ENCODE peak calls at places on chromosomes 7 and 10, in eight cellular contexts. V is body of pancreas, F is A549, P is stomach, J is lung, R is A673, U is neural crest cell, G is heart right ventricle. H is an unnamed sample.

GRCh38 chr7:23490357-23491131 is 20.3 kb upstream of the IGF2BP3 start:
- DNase-seq in V (peak), F (peak), P (no peak), J (no peak), R (peak), U (no peak), G (peak), H (peak)

GRCh38 chr7:2040201-2040892 is 192.4 kb downstream of the MAD1L1 start:
- DNase-seq in V (no peak), F (no peak), P (no peak), J (no peak), R (no peak), U (no peak), G (no peak), H (no peak)

GRCh38 chr10:23294638-23295247 is 49.9 kb downstream of the C10orf67 start:
- DNase-seq in V (no peak), F (no peak), P (no peak), J (no peak), R (peak), U (no peak), G (no peak), H (no peak)

GRCh38 chr7:125648543-125648942 is 718.9 kb upstream of the POT1 start:
- DNase-seq in V (no peak), F (no peak), P (no peak), J (no peak), R (no peak), U (no peak), G (no peak), H (no peak)

GRCh38 chr7:7773334-7774308 is 55.2 kb upstream of the RPA3 start:
- DNase-seq in V (no peak), F (no peak), P (no peak), J (no peak), R (no peak), U (no peak), G (no peak), H (peak)

GRCh38 chr7:70215491-70215890 is 617.2 kb downstream of the AUTS2 start:
- DNase-seq in V (no peak), F (no peak), P (no peak), J (no peak), R (no peak), U (no peak), G (no peak), H (no peak)

GRCh38 chr7:105014725-105015630 is 973 bp downstream of the KMT2E start:
- DNase-seq in V (peak), F (peak), P (peak), J (peak), R (peak), U (peak), G (no peak), H (peak)

GRCh38 chr10:110959379-110960332 is 40.3 kb downstream of the SHOC2 start:
- DNase-seq in V (no peak), F (no peak), P (no peak), J (no peak), R (no peak), U (no peak), G (no peak), H (no peak)

GRCh38 chr7:56092789-56093531 is at the start of gene PHKG1:
- DNase-seq in V (peak), F (peak), P (peak), J (peak), R (peak), U (no peak), G (peak), H (no peak)

GRCh38 chr7:152894295-152895170 is 135.0 kb downstream of the ACTR3B start:
- DNase-seq in V (peak), F (peak), P (no peak), J (no peak), R (peak), U (peak), G (no peak), H (peak)

GRCh38 chr7:101021703-101022102 is 1.8 kb downstream of the MUC17 start:
- DNase-seq in V (no peak), F (peak), P (no peak), J (no peak), R (no peak), U (no peak), G (no peak), H (no peak)

GRCh38 chr7:8751557-8752231 is 318.3 kb downstream of the NXPH1 start:
- DNase-seq in V (no peak), F (no peak), P (peak), J (no peak), R (no peak), U (no peak), G (no peak), H (no peak)

GRCh38 chr7:38682602-38683001 is 51.4 kb upstream of the AMPH start:
- DNase-seq in V (no peak), F (no peak), P (no peak), J (no peak), R (no peak), U (no peak), G (no peak), H (no peak)

GRCh38 chr10:86267286-86268195 is 99.1 kb downstream of the GRID1 start:
- DNase-seq in V (no peak), F (no peak), P (peak), J (no peak), R (no peak), U (no peak), G (no peak), H (no peak)

GRCh38 chr7:106176414-106177294 is 64.5 kb upstream of the SYPL1 start:
- DNase-seq in V (peak), F (peak), P (peak), J (peak), R (peak), U (peak), G (peak), H (peak)

GRCh38 chr10:5252177-5253037 is 55.8 kb downstream of the AKR1C4 start:
- DNase-seq in V (no peak), F (peak), P (no peak), J (no peak), R (peak), U (no peak), G (no peak), H (no peak)
- TF ChIP-seq CTCF in V (no peak), F (peak), P (no peak), J (no peak), R (no peak), U (no peak), G (no peak), H (no peak)

GRCh38 chr10:84534168-84534567 is 205.8 kb downstream of the CCSER2 start:
- DNase-seq in V (peak), F (no peak), P (no peak), J (no peak), R (no peak), U (no peak), G (no peak), H (no peak)
- TF ChIP-seq CTCF in V (no peak), F (peak), P (no peak), J (no peak), R (peak), U (no peak), G (peak), H (no peak)

DNA sequence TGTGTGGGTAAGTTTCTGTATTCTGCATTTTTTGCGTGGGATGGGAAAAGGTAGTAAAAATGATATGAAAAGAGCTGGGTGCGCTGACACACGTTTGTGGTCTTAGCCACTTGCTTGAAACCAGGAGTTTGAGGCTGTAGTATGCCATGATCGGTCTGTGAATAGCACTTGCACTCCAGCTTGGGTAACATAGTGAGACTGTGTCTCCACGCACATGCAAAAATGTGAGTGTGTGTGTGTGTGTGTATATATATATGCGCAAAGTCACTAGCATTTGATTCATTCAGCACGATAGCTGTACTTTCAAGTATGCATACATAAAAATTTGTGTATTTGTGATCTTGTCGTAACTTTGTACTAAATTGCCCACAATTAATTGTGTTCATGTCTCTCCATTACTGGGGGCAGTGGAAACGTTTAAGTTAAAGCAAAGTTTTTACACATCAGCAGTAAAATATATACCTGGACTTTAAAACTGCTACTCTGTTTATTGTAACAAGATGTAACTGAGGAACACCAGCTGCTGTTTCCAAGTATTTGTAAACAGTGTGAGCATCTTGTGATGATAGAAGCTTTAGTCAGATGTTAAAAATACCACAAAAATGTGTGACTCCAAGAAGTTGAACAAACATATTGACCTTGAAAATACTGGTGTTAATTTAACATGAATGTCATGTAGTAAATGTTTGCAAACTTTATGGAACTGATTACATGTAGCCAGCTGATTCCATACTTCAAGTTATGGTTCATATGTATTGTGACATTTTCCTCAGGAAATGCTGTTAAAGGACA is 1.6 kb downstream of the ZRANB1 start:
- DNase-seq in V (no peak), F (peak), P (no peak), J (no peak), R (no peak), U (no peak), G (no peak), H (no peak)
- TF ChIP-seq CTCF in V (no peak), F (no peak), P (no peak), J (no peak), R (no peak), U (no peak), G (no peak), H (no peak)

DNA sequence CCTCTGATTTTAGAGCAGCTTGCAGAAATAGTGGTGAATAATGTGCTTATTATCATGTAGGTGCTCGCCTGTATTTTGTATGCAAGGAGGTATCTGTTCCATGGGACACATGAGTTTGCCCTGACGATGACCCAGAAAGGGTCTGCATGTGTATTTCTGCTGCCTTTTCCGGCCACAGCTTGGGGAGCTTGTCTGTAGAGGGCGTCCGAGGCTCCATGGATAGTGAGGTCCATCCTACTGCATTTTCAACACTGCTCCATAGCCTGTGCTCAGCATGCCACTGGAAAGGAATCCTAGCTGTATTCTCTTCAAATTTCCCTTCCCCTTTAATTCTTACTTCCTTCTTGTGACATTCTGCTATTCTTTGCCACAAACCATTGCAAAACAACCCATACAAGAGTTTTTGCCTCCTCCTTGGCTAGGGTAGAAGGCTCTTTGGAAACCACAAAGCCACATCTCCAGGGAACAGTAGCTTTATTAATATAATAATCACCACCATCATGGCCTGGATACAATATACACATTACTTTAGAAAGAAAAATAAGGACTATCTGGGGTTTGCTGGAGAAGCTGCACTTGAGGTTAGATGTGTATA is 127.7 kb downstream of the DYNC1I1 start:
- DNase-seq in V (peak), F (peak), P (no peak), J (no peak), R (no peak), U (no peak), G (no peak), H (no peak)
- TF ChIP-seq CTCF in V (no peak), F (no peak), P (no peak), J (no peak), R (no peak), U (no peak), G (no peak), H (no peak)